ENCODE peak calls at places on chromosomes 1 and 21, in four cellular contexts. O is BE2C, S is stomach, W is lower lobe of right lung. M is an unnamed sample. For H3K4me1, the result is how much of the 10 kb centered on the place peaks cover.

GRCh38 chr21:34009193-34009592 is 64.2 kb upstream of the MRPS6 start:
- DNase-seq in O (no peak), S (no peak), W (no peak), M (no peak)

GRCh38 chr1:167455786-167456446 is 62.4 kb downstream of the CD247 start:
- DNase-seq in O (no peak), S (peak), W (no peak), M (peak)

GRCh38 chr1:235822685-235823084 is 44.0 kb downstream of the LYST start:
- DNase-seq in O (no peak), S (no peak), W (no peak), M (no peak)

GRCh38 chr1:153568367-153569099 is 2.9 kb upstream of the S100A2 start:
- DNase-seq in O (peak), S (peak), W (peak), M (peak)

GRCh38 chr1:151238467-151238739 is 16.1 kb upstream of the PSMD4 start:
- DNase-seq in O (no peak), S (no peak), W (no peak), M (no peak)

GRCh38 chr1:63922848-63923247 is 149.0 kb downstream of the ROR1 start:
- DNase-seq in O (peak), S (no peak), W (no peak), M (no peak)

GRCh38 chr1:188599313-188599712 is 1770.6 kb downstream of the PLA2G4A start:
- DNase-seq in O (no peak), S (no peak), W (no peak), M (no peak)

GRCh38 chr21:46295996-46296752 is 10.0 kb downstream of the YBEY start:
- DNase-seq in O (peak), S (peak), W (peak), M (no peak)

GRCh38 chr21:32007461-32007860 is 134.6 kb downstream of the HUNK start:
- DNase-seq in O (no peak), S (no peak), W (no peak), M (no peak)

GRCh38 chr1:58779837-58780585 is 3.8 kb downstream of the JUN start:
- DNase-seq in O (no peak), S (peak), W (no peak), M (no peak)

GRCh38 chr1:1322952-1323351 is 1.5 kb downstream of the INTS11 start:
- DNase-seq in O (no peak), S (no peak), W (no peak), M (no peak)
- H3K4me1 ChIP-seq in O (under half), S (half or more), W (half or more), M (half or more)

DNA sequence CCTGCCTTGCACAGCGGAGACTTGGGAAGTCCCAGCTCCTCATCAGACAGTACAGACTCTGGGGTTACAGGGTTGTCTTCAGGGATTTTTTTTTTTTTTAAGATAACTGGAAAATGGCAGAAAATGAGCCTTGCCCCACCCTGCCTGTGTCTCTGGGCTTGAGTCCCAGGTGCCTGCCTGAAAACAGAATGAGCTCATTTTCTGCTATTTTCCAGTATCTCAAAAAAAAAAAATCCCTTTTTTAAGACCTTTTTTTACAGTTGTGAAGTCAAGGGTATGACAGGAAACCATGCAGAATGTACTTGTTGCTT is 10.1 kb downstream of the SLX9 start:
- DNase-seq in O (no peak), S (no peak), W (no peak), M (no peak)
- H3K4me1 ChIP-seq in O (under half), S (under half), W (under half), M (under half)

GRCh38 chr1:183908095-183908494 is 103.2 kb downstream of the RGL1 start:
- DNase-seq in O (no peak), S (no peak), W (no peak), M (no peak)

GRCh38 chr1:183911285-183911684 is 106.4 kb downstream of the RGL1 start:
- DNase-seq in O (no peak), S (no peak), W (no peak), M (no peak)

GRCh38 chr1:183909672-183910071 is 104.8 kb downstream of the RGL1 start:
- DNase-seq in O (no peak), S (no peak), W (no peak), M (no peak)

GRCh38 chr1:183912265-183912886 is 107.5 kb downstream of the RGL1 start:
- DNase-seq in O (no peak), S (no peak), W (no peak), M (no peak)

GRCh38 chr1:183910780-183911179 is 105.9 kb downstream of the RGL1 start:
- DNase-seq in O (no peak), S (no peak), W (no peak), M (no peak)
- H3K4me1 ChIP-seq in O (under half), S (under half), W (under half), M (under half)

GRCh38 chr1:111658622-111659021 is 39.0 kb downstream of the RAP1A start:
- DNase-seq in O (no peak), S (no peak), W (no peak), M (no peak)

GRCh38 chr1:111656093-111657017 is 36.8 kb downstream of the RAP1A start:
- DNase-seq in O (peak), S (no peak), W (no peak), M (no peak)

GRCh38 chr1:111654839-111655238 is 35.2 kb downstream of the RAP1A start:
- DNase-seq in O (no peak), S (no peak), W (no peak), M (no peak)

GRCh38 chr1:111665527-111665926 is 45.9 kb downstream of the RAP1A start:
- DNase-seq in O (no peak), S (no peak), W (no peak), M (no peak)

GRCh38 chr1:111660204-111661150 is 40.9 kb downstream of the RAP1A start:
- DNase-seq in O (no peak), S (no peak), W (no peak), M (no peak)
- H3K4me1 ChIP-seq in O (under half), S (half or more), W (half or more), M (under half)

DNA sequence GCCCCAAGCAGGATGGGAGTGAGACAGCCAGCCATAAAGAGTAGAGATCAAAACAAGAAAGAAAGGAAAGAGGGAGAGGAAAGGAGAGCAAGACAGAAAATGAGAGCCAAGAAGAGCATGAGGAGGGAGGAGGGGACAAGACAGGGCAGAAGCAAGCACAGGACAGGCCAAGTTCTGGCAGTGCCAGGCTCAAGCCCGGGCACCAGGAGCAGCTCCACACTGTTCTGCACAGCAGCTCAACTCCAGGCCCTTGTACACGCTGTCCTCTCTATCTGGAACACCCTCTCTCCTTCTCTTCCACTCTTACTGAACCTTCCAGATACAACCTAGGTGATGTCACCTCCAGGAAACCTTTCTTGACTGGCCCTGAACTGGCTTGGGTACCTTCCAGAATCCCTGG is 11.7 kb downstream of the IFFO2 start:
- DNase-seq in O (no peak), S (no peak), W (no peak), M (no peak)
- H3K4me1 ChIP-seq in O (under half), S (half or more), W (half or more), M (under half)

GRCh38 chr1:198003468-198003867 is 86.3 kb downstream of the LHX9 start:
- DNase-seq in O (no peak), S (no peak), W (no peak), M (no peak)

GRCh38 chr1:198007011-198007410 is 89.8 kb downstream of the LHX9 start:
- DNase-seq in O (no peak), S (no peak), W (no peak), M (no peak)

GRCh38 chr1:198007687-198008627 is 90.8 kb downstream of the LHX9 start:
- DNase-seq in O (no peak), S (no peak), W (no peak), M (no peak)
- H3K4me1 ChIP-seq in O (under half), S (under half), W (under half), M (under half)

DNA sequence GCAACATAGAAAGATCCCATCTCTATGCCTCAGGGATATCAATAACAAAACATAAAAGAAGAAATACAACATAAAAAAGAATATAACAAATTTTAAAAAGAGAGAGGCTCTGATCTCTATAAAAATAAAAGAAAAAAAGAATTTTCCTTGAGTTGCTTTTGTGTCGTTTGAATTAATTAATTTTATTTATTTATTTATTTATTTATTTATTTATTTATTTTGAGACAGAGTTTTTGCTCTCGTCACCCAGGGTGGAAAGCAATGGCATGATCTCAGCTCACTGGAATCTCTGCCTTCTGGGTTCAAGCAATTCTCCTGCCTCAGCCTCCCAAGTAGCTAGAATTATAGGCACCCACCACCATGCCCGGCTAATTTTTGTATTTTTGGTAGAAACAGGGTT is 8.5 kb downstream of the F11R start:
- DNase-seq in O (no peak), S (no peak), W (no peak), M (no peak)
- H3K4me1 ChIP-seq in O (under half), S (half or more), W (half or more), M (under half)

DNA sequence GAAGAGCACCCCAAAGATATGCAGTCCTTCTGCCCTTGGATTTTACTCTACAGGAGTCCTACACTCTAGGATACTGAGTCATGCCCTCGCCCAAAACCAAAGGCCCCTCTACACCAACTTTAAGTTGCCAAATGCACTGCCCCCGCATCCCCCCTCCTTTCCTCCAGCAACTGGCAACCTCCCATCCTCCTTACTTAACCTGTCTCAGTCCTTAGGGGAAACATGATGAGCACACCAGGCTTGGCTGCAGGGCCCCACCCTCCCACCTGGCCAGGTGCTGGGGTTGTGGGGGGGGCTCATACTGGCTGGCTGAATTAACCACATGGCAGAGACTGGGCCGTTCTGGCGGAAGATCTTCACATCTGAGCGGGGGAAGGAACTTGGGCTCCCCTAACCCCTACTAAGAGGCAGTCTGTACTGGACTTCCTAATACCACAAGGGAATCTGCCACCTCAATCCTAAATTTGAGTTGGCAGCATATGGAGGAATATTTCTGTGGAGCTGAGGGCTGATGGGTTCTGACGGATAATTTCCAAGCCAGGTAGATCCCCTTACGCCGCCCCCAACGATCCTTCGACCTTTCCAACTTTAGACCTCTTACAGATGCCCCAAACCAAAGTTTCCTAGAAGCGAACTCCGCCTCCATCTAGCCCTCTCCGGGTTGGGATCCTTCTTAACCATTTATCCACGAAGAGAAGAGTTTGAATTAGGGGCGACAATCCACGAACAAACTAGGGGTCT is 1.1 kb downstream of the HDGF start:
- DNase-seq in O (no peak), S (peak), W (peak), M (peak)
- H3K4me1 ChIP-seq in O (under half), S (half or more), W (half or more), M (half or more)

M was measured in DND-41.